ENCODE peak calls at places on chromosomes 2 and 18, in eight cellular contexts. T is colonic mucosa, K is neural progenitor cell, O is tibial artery, G is ovary, P is coronary artery, H is breast epithelium, A is body of pancreas. F is an unnamed sample.

GRCh38 chr2:233470839-233471238 is 95.7 kb downstream of the USP40 start:
- DNase-seq in O (no peak), A (no peak), T (no peak), P (peak), H (no peak), K (no peak), G (no peak), F (no peak)

GRCh38 chr2:7118606-7119503 is 201.6 kb downstream of the RNF144A start:
- DNase-seq in A (peak), H (no peak), G (peak), P (no peak), O (no peak), K (peak), T (no peak), F (no peak)

GRCh38 chr18:6960656-6961055 is 156.9 kb downstream of the LAMA1 start:
- DNase-seq in G (no peak), H (no peak), T (no peak), P (no peak), O (no peak), A (no peak), K (no peak), F (peak)

GRCh38 chr2:157331696-157332095 is 6.1 kb upstream of the ERMN start:
- DNase-seq in H (no peak), A (no peak), K (no peak), O (no peak), P (no peak), G (no peak), T (no peak), F (no peak)

GRCh38 chr18:74906189-74906588 is 302.8 kb downstream of the PTGR3 start:
- DNase-seq in G (no peak), K (no peak), A (no peak), P (no peak), T (peak), H (no peak), O (no peak), F (no peak)

GRCh38 chr2:40367652-40368051 is 84.2 kb downstream of the SLC8A1 start:
- DNase-seq in O (no peak), K (no peak), T (no peak), H (no peak), A (no peak), G (no peak), P (no peak), F (no peak)

GRCh38 chr2:72883356-72883962 is 3.7 kb upstream of the SPR start:
- DNase-seq in P (no peak), G (peak), A (peak), H (no peak), K (peak), O (no peak), T (peak), F (no peak)

GRCh38 chr2:160566717-160567116 is 73.1 kb upstream of the RBMS1 start:
- DNase-seq in K (no peak), G (no peak), A (no peak), O (no peak), T (no peak), P (no peak), H (no peak), F (no peak)

GRCh38 chr2:119383410-119384140 is 16.8 kb downstream of the DBI start:
- DNase-seq in P (no peak), G (no peak), H (peak), O (no peak), K (no peak), A (peak), T (peak), F (no peak)

GRCh38 chr2:226835420-226835795 is 446 bp upstream of the RHBDD1 start:
- DNase-seq in K (no peak), A (no peak), T (no peak), G (no peak), O (no peak), H (no peak), P (peak), F (no peak)

GRCh38 chr18:7624697-7625096 is 57.6 kb downstream of the PTPRM start:
- DNase-seq in O (no peak), T (no peak), K (no peak), H (no peak), G (no peak), A (no peak), P (no peak), F (no peak)

GRCh38 chr2:7796200-7796563 is 879.0 kb downstream of the RNF144A start:
- DNase-seq in P (no peak), K (no peak), O (no peak), H (no peak), G (no peak), A (no peak), T (no peak), F (no peak)

GRCh38 chr2:105409717-105410116 is 10.9 kb upstream of the FHL2 start:
- DNase-seq in O (peak), A (peak), K (no peak), T (no peak), P (peak), G (peak), H (peak), F (peak)

GRCh38 chr2:240721596-240722180 is 30.0 kb downstream of the AQP12A start:
- DNase-seq in T (no peak), P (no peak), O (no peak), G (no peak), H (no peak), K (no peak), A (no peak), F (no peak)

GRCh38 chr2:206241767-206242166 is 32.7 kb upstream of the ZDBF2 start:
- DNase-seq in O (no peak), T (no peak), H (no peak), K (no peak), G (no peak), P (no peak), A (no peak), F (no peak)

GRCh38 chr2:99662761-99663341 is 173.0 kb upstream of the REV1 start:
- DNase-seq in T (no peak), P (no peak), K (no peak), H (no peak), O (peak), A (peak), G (no peak), F (peak)

GRCh38 chr18:62744076-62744705 is 28.9 kb downstream of the PHLPP1 start:
- DNase-seq in K (no peak), T (no peak), O (no peak), A (peak), G (no peak), H (no peak), P (no peak), F (no peak)

GRCh38 chr2:10124538-10125045 is 2.1 kb downstream of the RRM2 start:
- DNase-seq in T (peak), H (no peak), O (no peak), K (peak), A (peak), P (no peak), G (no peak), F (peak)

GRCh38 chr2:15058015-15058414 is 425.5 kb downstream of the LRATD1 start:
- DNase-seq in P (no peak), K (peak), T (no peak), G (no peak), H (no peak), O (no peak), A (no peak), F (no peak)

GRCh38 chr18:39414009-39414700 is 1848.6 kb upstream of the CELF4 start:
- DNase-seq in K (no peak), P (no peak), H (no peak), T (no peak), A (no peak), G (no peak), O (no peak), F (peak)

GRCh38 chr2:20203521-20204225 is 21.3 kb downstream of the SDC1 start:
- DNase-seq in A (no peak), G (no peak), H (no peak), T (no peak), K (no peak), P (no peak), O (no peak), F (no peak)

GRCh38 chr2:186570587-186570986 is 19.3 kb upstream of the ITGAV start:
- DNase-seq in K (peak), H (no peak), T (no peak), A (no peak), P (no peak), O (no peak), G (no peak), F (peak)

GRCh38 chr2:198371902-198372611 is 567.7 kb downstream of the PLCL1 start:
- DNase-seq in T (no peak), H (no peak), O (no peak), A (no peak), G (no peak), K (no peak), P (no peak), F (no peak)

GRCh38 chr2:16224298-16225045 is 284.1 kb downstream of the MYCN start:
- DNase-seq in T (no peak), A (no peak), H (no peak), O (no peak), P (no peak), K (peak), G (no peak), F (no peak)

GRCh38 chr18:3541549-3542386 is 91.8 kb downstream of the TGIF1 start:
- DNase-seq in A (no peak), O (no peak), T (no peak), H (no peak), G (no peak), P (no peak), K (no peak), F (no peak)

GRCh38 chr2:20986540-20986939 is 57.3 kb downstream of the APOB start:
- DNase-seq in G (no peak), K (no peak), P (no peak), H (no peak), A (no peak), O (peak), T (no peak), F (no peak)

GRCh38 chr2:10941383-10941782 is 29.6 kb downstream of the KCNF1 start:
- DNase-seq in O (no peak), P (no peak), A (no peak), T (no peak), G (no peak), K (no peak), H (no peak), F (no peak)

GRCh38 chr2:59249441-59250330 is 1008.6 kb upstream of the FANCL start:
- DNase-seq in A (no peak), T (no peak), P (no peak), O (no peak), G (no peak), H (no peak), K (peak), F (no peak)

GRCh38 chr2:75574106-75574505 is 13.4 kb upstream of the EVA1A start:
- DNase-seq in O (no peak), G (no peak), P (no peak), A (peak), K (no peak), T (no peak), H (no peak), F (no peak)

GRCh38 chr2:182852090-182852489 is 14.3 kb downstream of the FRZB start:
- DNase-seq in P (no peak), A (peak), K (no peak), H (no peak), G (peak), O (no peak), T (no peak), F (no peak)

GRCh38 chr2:48016620-48017019 is 110.3 kb upstream of the FBXO11 start:
- DNase-seq in P (no peak), G (no peak), A (no peak), K (no peak), H (no peak), O (no peak), T (no peak), F (no peak)

GRCh38 chr2:113127646-113128385 is 418 bp downstream of the IL1RN start:
- DNase-seq in P (peak), T (no peak), O (no peak), H (no peak), A (no peak), K (no peak), G (no peak), F (no peak)

GRCh38 chr2:113129519-113130078 is 2.2 kb downstream of the IL1RN start:
- DNase-seq in G (no peak), T (no peak), P (peak), H (no peak), K (no peak), O (no peak), A (no peak), F (no peak)

GRCh38 chr2:113126845-113127645 is at the start of gene IL1RN:
- DNase-seq in H (no peak), T (no peak), A (no peak), P (peak), K (no peak), O (peak), G (no peak), F (no peak)

GRCh38 chr2:113124984-113125855 is 2.2 kb upstream of the IL1RN start:
- DNase-seq in G (no peak), P (no peak), H (no peak), T (no peak), O (no peak), A (no peak), K (no peak), F (no peak)

DNA sequence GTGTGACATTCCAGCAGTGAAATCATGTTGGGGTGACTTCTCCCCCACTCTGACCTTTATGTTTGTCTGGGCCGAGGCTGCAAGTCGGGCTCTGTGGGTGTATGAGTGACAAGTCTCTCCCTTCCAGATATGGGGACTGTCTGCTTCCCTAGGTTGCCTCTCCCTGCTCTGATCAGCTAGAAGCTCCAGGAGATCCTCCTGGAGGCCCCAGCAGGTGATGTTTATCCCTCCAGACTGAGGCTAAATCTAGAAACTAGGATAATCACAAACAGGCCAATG is 927 bp downstream of the IL1RN start:
- DNase-seq in T (no peak), G (no peak), O (no peak), A (no peak), H (no peak), K (no peak), P (peak), F (no peak)
- H3K4me3 ChIP-seq in T (no peak), G (no peak), O (no peak), A (no peak), H (no peak), K (no peak), P (no peak), F (no peak)

DNA sequence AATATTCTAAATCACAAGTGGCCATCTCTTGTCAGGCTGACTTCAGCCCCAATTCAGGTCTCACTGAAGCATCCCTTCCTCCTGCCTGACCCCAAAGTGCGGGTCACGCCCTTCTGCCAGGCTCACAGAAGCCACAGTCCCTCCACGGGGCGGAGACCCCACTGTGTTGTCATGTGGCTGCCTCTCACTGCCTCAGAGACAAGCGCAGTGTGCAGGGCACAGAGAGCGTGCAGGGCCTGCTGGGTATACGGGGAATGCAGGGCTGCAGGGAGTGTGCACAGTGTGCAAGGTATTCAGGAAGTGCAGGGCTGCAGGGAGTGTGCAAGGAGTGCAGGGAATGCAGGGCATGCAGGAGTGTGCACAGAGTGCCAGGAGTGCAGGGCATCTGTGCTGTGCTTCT is 32.7 kb upstream of the B3GNT7 start:
- DNase-seq in H (peak), T (no peak), A (no peak), G (no peak), P (no peak), K (no peak), O (no peak), F (no peak)
- TF ChIP-seq CTCF in H (no peak), T (no peak), A (no peak), G (no peak), P (no peak), K (no peak), O (no peak), F (no peak)

DNA sequence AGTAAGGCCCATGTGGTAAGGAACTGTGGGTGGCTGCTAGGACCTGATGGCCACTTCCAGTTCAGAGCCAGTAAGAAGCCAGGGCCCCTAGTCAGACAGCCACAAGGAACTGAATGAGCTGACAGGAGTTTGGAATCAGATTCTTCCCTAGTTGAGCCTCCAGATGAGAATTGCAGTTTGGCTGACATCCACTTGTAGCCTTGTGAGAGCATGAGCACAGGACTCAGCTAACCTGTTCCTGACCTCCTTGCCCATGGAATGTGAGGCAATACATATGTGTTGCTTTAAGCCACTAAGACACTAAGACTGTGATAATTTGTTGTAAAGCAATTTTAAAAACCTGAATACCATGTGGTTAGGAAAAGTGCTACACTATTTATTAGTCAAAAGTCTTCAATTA is 1.1 kb upstream of the WDR7 start:
- DNase-seq in P (no peak), A (no peak), G (no peak), O (no peak), T (no peak), K (no peak), H (no peak), F (no peak)
- H3K4me3 ChIP-seq in P (no peak), A (no peak), G (no peak), O (no peak), T (no peak), K (no peak), H (no peak), F (no peak)

GRCh38 chr2:113275556-113276215 is 3.0 kb downstream of the PAX8 start:
- DNase-seq in T (no peak), G (no peak), A (no peak), K (peak), O (no peak), P (no peak), H (no peak), F (no peak)

GRCh38 chr2:113276216-113276905 is 2.4 kb downstream of the PAX8 start:
- DNase-seq in H (no peak), A (no peak), T (no peak), G (no peak), O (no peak), K (peak), P (no peak), F (no peak)

GRCh38 chr2:113274427-113274826 is 4.3 kb downstream of the PAX8 start:
- DNase-seq in A (no peak), P (no peak), O (no peak), H (no peak), G (no peak), T (no peak), K (no peak), F (no peak)

GRCh38 chr2:113272463-113272862 is 6.3 kb downstream of the PAX8 start:
- DNase-seq in P (no peak), G (no peak), T (no peak), O (no peak), H (no peak), A (no peak), K (no peak), F (no peak)

GRCh38 chr2:113273031-113273551 is 5.6 kb downstream of the PAX8 start:
- DNase-seq in K (peak), O (no peak), T (no peak), H (no peak), P (no peak), A (no peak), G (no peak), F (no peak)
- TF ChIP-seq CTCF in K (peak), O (no peak), T (no peak), H (no peak), P (no peak), A (no peak), G (no peak), F (peak)

GRCh38 chr2:80322337-80322920 is 17.9 kb upstream of the LRRTM1 start:
- DNase-seq in T (no peak), P (no peak), O (no peak), G (no peak), A (no peak), H (no peak), K (peak), F (no peak)
- H3K4me3 ChIP-seq in T (no peak), P (no peak), O (no peak), G (no peak), A (no peak), H (no peak), K (peak), F (no peak)

GRCh38 chr2:216285641-216286156 is 86.6 kb downstream of the MARCHF4 start:
- DNase-seq in A (no peak), K (peak), P (no peak), H (no peak), T (no peak), G (no peak), O (no peak), F (no peak)

GRCh38 chr2:216281316-216281715 is 91.0 kb downstream of the MARCHF4 start:
- DNase-seq in K (peak), A (no peak), T (no peak), H (no peak), P (no peak), G (no peak), O (no peak), F (no peak)

GRCh38 chr2:216281881-216282280 is 90.4 kb downstream of the MARCHF4 start:
- DNase-seq in P (no peak), H (no peak), O (no peak), G (no peak), K (peak), T (no peak), A (no peak), F (no peak)

GRCh38 chr2:216284708-216285107 is 87.6 kb downstream of the MARCHF4 start:
- DNase-seq in K (no peak), P (no peak), T (no peak), G (no peak), A (no peak), O (no peak), H (no peak), F (no peak)

DNA sequence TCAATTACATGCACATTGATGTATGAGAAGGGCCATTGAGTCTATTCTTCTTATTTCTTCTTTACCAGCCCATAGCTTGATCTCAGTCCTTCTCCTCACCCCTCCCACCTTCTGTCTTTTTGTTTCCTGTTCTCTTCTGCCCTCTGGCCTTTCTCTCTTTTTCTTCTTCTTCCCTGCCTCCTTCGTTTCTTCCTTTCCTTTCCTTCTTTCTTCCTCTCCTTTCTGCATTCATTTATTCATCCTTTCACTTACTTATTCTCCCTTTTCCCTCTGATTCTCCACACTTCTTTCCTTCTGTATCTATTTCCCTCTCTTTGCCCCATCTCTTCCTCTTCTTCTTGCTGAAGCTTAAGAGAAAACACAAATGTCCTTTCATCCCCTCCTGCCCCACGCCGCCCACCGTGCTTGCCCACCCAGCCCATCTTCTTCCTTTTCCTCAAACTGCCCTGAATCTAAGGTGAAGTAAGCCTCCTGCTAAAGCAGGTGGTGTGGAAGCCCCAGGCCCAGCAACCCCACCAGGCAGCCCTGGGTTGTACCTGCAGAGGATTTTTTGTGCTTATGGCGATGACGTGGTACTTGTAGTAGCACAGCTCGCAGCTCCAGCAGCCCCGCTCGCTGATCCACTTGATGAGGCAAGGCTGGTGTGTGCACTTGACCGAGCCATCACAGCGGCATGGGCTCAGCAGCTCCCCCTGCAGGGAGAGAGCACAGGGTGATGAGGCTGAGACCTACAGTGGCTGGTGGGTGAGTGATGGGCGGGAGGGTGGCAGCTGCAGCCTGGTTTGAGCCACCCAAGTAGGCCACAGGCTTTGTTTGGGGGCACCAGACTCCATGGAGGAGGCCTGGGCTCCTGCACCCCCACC is 89.0 kb downstream of the MARCHF4 start:
- DNase-seq in G (no peak), T (no peak), O (no peak), P (no peak), K (peak), H (no peak), A (peak), F (no peak)
- TF ChIP-seq CTCF in G (no peak), T (no peak), O (no peak), P (no peak), K (peak), H (no peak), A (no peak), F (peak)

GRCh38 chr2:65278450-65279030 is 50.9 kb downstream of the ACTR2 start:
- DNase-seq in H (no peak), K (no peak), A (no peak), T (no peak), O (no peak), G (no peak), P (no peak), F (no peak)
- H3K4me3 ChIP-seq in H (no peak), K (no peak), A (no peak), T (no peak), O (no peak), G (no peak), P (no peak), F (no peak)